ENCODE peak calls at places on chromosome 14, in six cellular contexts. C, Z, M, X, R and U are unnamed samples.

GRCh38 chr14:47278233-47278842 is 397.1 kb downstream of the MDGA2 start:
- DNase-seq in R (no peak), C (peak), Z (no peak), X (no peak), M (peak), U (no peak)

GRCh38 chr14:70995671-70996070 is 88.4 kb downstream of the PCNX1 start:
- DNase-seq in C (no peak), X (no peak), Z (peak), M (no peak), R (no peak), U (no peak)

GRCh38 chr14:75016815-75017214 is 14.1 kb downstream of the EIF2B2 start:
- DNase-seq in Z (no peak), X (no peak), C (no peak), R (no peak), M (no peak), U (no peak)

GRCh38 chr14:103530390-103530789 is 1.4 kb downstream of the TRMT61A start:
- DNase-seq in Z (no peak), R (no peak), X (no peak), M (no peak), C (no peak), U (no peak)

GRCh38 chr14:49303952-49304516 is 282.1 kb downstream of the RPS29 start:
- DNase-seq in X (no peak), Z (peak), R (no peak), C (peak), M (no peak), U (no peak)

GRCh38 chr14:53701108-53701875 is 255.3 kb downstream of the BMP4 start:
- DNase-seq in Z (no peak), X (no peak), M (no peak), R (no peak), C (no peak), U (no peak)

GRCh38 chr14:76040704-76041103 is 55.1 kb downstream of the IFT43 start:
- DNase-seq in M (no peak), R (no peak), C (no peak), Z (no peak), X (no peak), U (no peak)

GRCh38 chr14:89445252-89445973 is 28.4 kb upstream of the FOXN3 start:
- DNase-seq in R (no peak), C (no peak), X (no peak), M (no peak), Z (peak), U (no peak)

GRCh38 chr14:89588016-89588415 is 171.0 kb upstream of the FOXN3 start:
- DNase-seq in M (no peak), C (no peak), Z (no peak), X (no peak), R (no peak), U (no peak)

GRCh38 chr14:100504372-100505078 is 82.7 kb downstream of the BEGAIN start:
- DNase-seq in X (no peak), Z (peak), R (no peak), M (no peak), C (no peak), U (no peak)

GRCh38 chr14:58465425-58465824 is 37.9 kb downstream of the KIAA0586 start:
- DNase-seq in Z (peak), X (no peak), R (peak), C (no peak), M (no peak), U (no peak)